ENCODE peak calls at places on chromosomes 3 and 15, in four cellular contexts. One of them, this sample, is unnamed.

GRCh38 chr3:28247286-28247685 is 5.9 kb downstream of the CMC1 start:
- DNase-seq in AG10803: no peak
- DNase-seq in memory B cell: no peak
- DNase-seq in stimulated activated CD4-positive, alpha-beta T cell treated with anti-CD3 and anti-CD28 coated beads, Interleukin-1b, Interleukin-23, amount 100 ng/mL, for 24 hours: no peak
- DNase-seq in this sample: no peak

GRCh38 chr3:188947983-188948657 is 223.7 kb upstream of the TPRG1 start:
- DNase-seq in AG10803: peak; percentile 92
- DNase-seq in memory B cell: no peak
- DNase-seq in stimulated activated CD4-positive, alpha-beta T cell treated with anti-CD3 and anti-CD28 coated beads, Interleukin-1b, Interleukin-23, amount 100 ng/mL, for 24 hours: no peak
- DNase-seq in this sample: peak; percentile 93

GRCh38 chr15:51083641-51084040 is 11.1 kb downstream of the TNFAIP8L3 start:
- DNase-seq in AG10803: no peak
- DNase-seq in memory B cell: no peak
- DNase-seq in stimulated activated CD4-positive, alpha-beta T cell treated with anti-CD3 and anti-CD28 coated beads, Interleukin-1b, Interleukin-23, amount 100 ng/mL, for 24 hours: no peak
- DNase-seq in this sample: no peak

GRCh38 chr3:100590840-100591147 is 18.6 kb upstream of the ADGRG7 start:
- DNase-seq in AG10803: no peak
- DNase-seq in memory B cell: no peak
- DNase-seq in stimulated activated CD4-positive, alpha-beta T cell treated with anti-CD3 and anti-CD28 coated beads, Interleukin-1b, Interleukin-23, amount 100 ng/mL, for 24 hours: no peak
- DNase-seq in this sample: no peak

GRCh38 chr3:45940004-45940780 is 3.1 kb upstream of the CXCR6 start:
- DNase-seq in AG10803: no peak
- DNase-seq in memory B cell: no peak
- DNase-seq in stimulated activated CD4-positive, alpha-beta T cell treated with anti-CD3 and anti-CD28 coated beads, Interleukin-1b, Interleukin-23, amount 100 ng/mL, for 24 hours: no peak
- DNase-seq in this sample: no peak

GRCh38 chr15:29344474-29344873 is 74.9 kb upstream of the NSMCE3 start:
- DNase-seq in AG10803: no peak
- DNase-seq in memory B cell: no peak
- DNase-seq in stimulated activated CD4-positive, alpha-beta T cell treated with anti-CD3 and anti-CD28 coated beads, Interleukin-1b, Interleukin-23, amount 100 ng/mL, for 24 hours: no peak
- DNase-seq in this sample: no peak

GRCh38 chr15:25171856-25172687 is 217.3 kb downstream of the SNRPN start:
- DNase-seq in AG10803: no peak
- DNase-seq in memory B cell: no peak
- DNase-seq in stimulated activated CD4-positive, alpha-beta T cell treated with anti-CD3 and anti-CD28 coated beads, Interleukin-1b, Interleukin-23, amount 100 ng/mL, for 24 hours: no peak
- DNase-seq in this sample: no peak

GRCh38 chr3:184262166-184262926 is 993 bp upstream of the CAMK2N2 start:
- DNase-seq in AG10803: no peak
- DNase-seq in memory B cell: no peak
- DNase-seq in stimulated activated CD4-positive, alpha-beta T cell treated with anti-CD3 and anti-CD28 coated beads, Interleukin-1b, Interleukin-23, amount 100 ng/mL, for 24 hours: no peak
- DNase-seq in this sample: peak; percentile 22

GRCh38 chr3:77324115-77324514 is 284.2 kb downstream of the ROBO2 start:
- DNase-seq in AG10803: peak; percentile 39
- DNase-seq in memory B cell: no peak
- DNase-seq in stimulated activated CD4-positive, alpha-beta T cell treated with anti-CD3 and anti-CD28 coated beads, Interleukin-1b, Interleukin-23, amount 100 ng/mL, for 24 hours: no peak
- DNase-seq in this sample: peak; percentile 46

GRCh38 chr3:54862526-54862925 is 65.3 kb downstream of the LRTM1 start:
- DNase-seq in AG10803: peak; percentile 34
- DNase-seq in memory B cell: no peak
- DNase-seq in stimulated activated CD4-positive, alpha-beta T cell treated with anti-CD3 and anti-CD28 coated beads, Interleukin-1b, Interleukin-23, amount 100 ng/mL, for 24 hours: no peak
- DNase-seq in this sample: peak; percentile 71

GRCh38 chr3:120678331-120678845 is 3.7 kb downstream of the HGD start:
- DNase-seq in AG10803: peak; percentile 72
- DNase-seq in memory B cell: no peak
- DNase-seq in stimulated activated CD4-positive, alpha-beta T cell treated with anti-CD3 and anti-CD28 coated beads, Interleukin-1b, Interleukin-23, amount 100 ng/mL, for 24 hours: no peak
- DNase-seq in this sample: peak; percentile 79

GRCh38 chr3:130733236-130733884 is 13.3 kb downstream of the PIK3R4 start:
- DNase-seq in AG10803: no peak
- DNase-seq in memory B cell: no peak
- DNase-seq in stimulated activated CD4-positive, alpha-beta T cell treated with anti-CD3 and anti-CD28 coated beads, Interleukin-1b, Interleukin-23, amount 100 ng/mL, for 24 hours: no peak
- DNase-seq in this sample: no peak

GRCh38 chr3:32322311-32322710 is 69.3 kb upstream of the CMTM7 start:
- DNase-seq in AG10803: no peak
- DNase-seq in memory B cell: no peak
- DNase-seq in stimulated activated CD4-positive, alpha-beta T cell treated with anti-CD3 and anti-CD28 coated beads, Interleukin-1b, Interleukin-23, amount 100 ng/mL, for 24 hours: no peak
- DNase-seq in this sample: no peak

GRCh38 chr3:69847303-69847702 is 108.0 kb downstream of the MITF start:
- DNase-seq in AG10803: no peak
- DNase-seq in memory B cell: no peak
- DNase-seq in stimulated activated CD4-positive, alpha-beta T cell treated with anti-CD3 and anti-CD28 coated beads, Interleukin-1b, Interleukin-23, amount 100 ng/mL, for 24 hours: no peak
- DNase-seq in this sample: no peak

GRCh38 chr15:75648156-75649000 is 666 bp downstream of the SNX33 start:
- DNase-seq in AG10803: peak; percentile 44
- DNase-seq in memory B cell: no peak
- DNase-seq in stimulated activated CD4-positive, alpha-beta T cell treated with anti-CD3 and anti-CD28 coated beads, Interleukin-1b, Interleukin-23, amount 100 ng/mL, for 24 hours: no peak
- DNase-seq in this sample: peak; percentile 67

This sample was measured in GM23248.